ENCODE peak calls at places on chromosomes 12 and 14, in ten cellular contexts. S is HFF-Myc, Q is GM12864, U is HCT116, X is GM23248, R is heart left ventricle, F is epithelial cell of esophagus, Z is lower lobe of right lung, P is lung, T is cardiac muscle cell. L is an unnamed sample.

GRCh38 chr14:21978184-21978998 is 304.8 kb upstream of the OR4E1 start:
- DNase-seq in S (no peak), Q (peak), U (peak), X (peak), R (no peak), F (peak), Z (peak), P (peak), T (peak), L (no peak)

GRCh38 chr14:25848601-25849000 is 749.2 kb downstream of the NOVA1 start:
- DNase-seq in S (no peak), Q (no peak), U (no peak), X (no peak), R (no peak), F (peak), Z (no peak), P (no peak), T (no peak), L (no peak)

GRCh38 chr12:62190921-62191746 is 69.1 kb upstream of the USP15 start:
- DNase-seq in S (no peak), Q (no peak), U (no peak), X (peak), R (peak), F (no peak), Z (peak), P (no peak), T (no peak), L (no peak)

GRCh38 chr14:97887690-97888089 is 1090.5 kb downstream of the VRK1 start:
- DNase-seq in S (no peak), Q (no peak), U (no peak), X (no peak), R (no peak), F (peak), Z (no peak), P (no peak), T (no peak), L (no peak)

GRCh38 chr14:55120466-55121144 is 8.4 kb upstream of the LGALS3 start:
- DNase-seq in S (no peak), Q (no peak), U (no peak), X (no peak), R (no peak), F (no peak), Z (peak), P (no peak), T (peak), L (no peak)

GRCh38 chr12:8709124-8709830 is 11.5 kb downstream of the RIMKLB start:
- DNase-seq in S (no peak), Q (no peak), U (no peak), X (peak), R (no peak), F (no peak), Z (no peak), P (no peak), T (no peak), L (peak)

GRCh38 chr14:65312859-65313258 is 99.7 kb upstream of the FUT8 start:
- DNase-seq in S (no peak), Q (no peak), U (no peak), X (no peak), R (no peak), F (no peak), Z (no peak), P (no peak), T (no peak), L (no peak)

GRCh38 chr14:23829736-23830474 is 123.7 kb upstream of the DHRS4 start:
- DNase-seq in S (peak), Q (no peak), U (peak), X (peak), R (no peak), F (peak), Z (no peak), P (no peak), T (peak), L (peak)

GRCh38 chr14:69318241-69318640 is 58.3 kb downstream of the GALNT16 start:
- DNase-seq in S (no peak), Q (no peak), U (no peak), X (no peak), R (no peak), F (no peak), Z (no peak), P (no peak), T (no peak), L (peak)

GRCh38 chr14:22598896-22599244 is 770 bp downstream of the ABHD4 start:
- DNase-seq in S (no peak), Q (no peak), U (peak), X (peak), R (no peak), F (peak), Z (no peak), P (peak), T (peak), L (peak)

GRCh38 chr14:96056509-96057422 is 17.6 kb downstream of the C14orf132 start:
- DNase-seq in S (no peak), Q (no peak), U (no peak), X (no peak), R (no peak), F (peak), Z (no peak), P (no peak), T (no peak), L (no peak)

GRCh38 chr14:81784084-81784483 is 250.4 kb upstream of the SEL1L start:
- DNase-seq in S (no peak), Q (no peak), U (no peak), X (no peak), R (no peak), F (no peak), Z (no peak), P (no peak), T (no peak), L (peak)

GRCh38 chr14:96071561-96071960 is 32.4 kb downstream of the C14orf132 start:
- DNase-seq in S (no peak), Q (no peak), U (no peak), X (no peak), R (no peak), F (no peak), Z (peak), P (no peak), T (no peak), L (no peak)

GRCh38 chr12:16495196-16495595 is 110.8 kb downstream of the LMO3 start:
- DNase-seq in S (no peak), Q (no peak), U (no peak), X (no peak), R (no peak), F (no peak), Z (no peak), P (no peak), T (no peak), L (no peak)

GRCh38 chr12:53267309-53268008 is 640 bp upstream of the ESPL1 start:
- DNase-seq in S (no peak), Q (no peak), U (no peak), X (peak), R (no peak), F (no peak), Z (no peak), P (no peak), T (no peak), L (peak)

GRCh38 chr14:74221741-74222140 is 17.5 kb upstream of the VSX2 start:
- DNase-seq in S (no peak), Q (no peak), U (no peak), X (no peak), R (no peak), F (no peak), Z (no peak), P (no peak), T (no peak), L (no peak)
- H3K4me3 ChIP-seq in S (no peak), Q (no peak), U (no peak), X (no peak), R (no peak), F (no peak), Z (no peak), P (no peak), T (no peak), L (no peak)

GRCh38 chr12:23887055-23887835 is 62.2 kb downstream of the SOX5 start:
- DNase-seq in S (no peak), Q (no peak), U (no peak), X (no peak), R (no peak), F (peak), Z (no peak), P (no peak), T (peak), L (no peak)
- H3K4me3 ChIP-seq in S (no peak), Q (no peak), U (no peak), X (no peak), R (no peak), F (no peak), Z (no peak), P (no peak), T (no peak), L (no peak)

GRCh38 chr12:18281941-18282340 is 20.6 kb downstream of the PIK3C2G start:
- DNase-seq in S (no peak), Q (no peak), U (no peak), X (no peak), R (no peak), F (no peak), Z (no peak), P (no peak), T (no peak), L (no peak)

GRCh38 chr12:18283776-18284175 is 22.5 kb downstream of the PIK3C2G start:
- DNase-seq in S (no peak), Q (no peak), U (no peak), X (no peak), R (no peak), F (no peak), Z (no peak), P (no peak), T (peak), L (no peak)

GRCh38 chr12:18284461-18284860 is 23.1 kb downstream of the PIK3C2G start:
- DNase-seq in S (no peak), Q (no peak), U (no peak), X (no peak), R (no peak), F (no peak), Z (no peak), P (no peak), T (peak), L (no peak)
- H3K4me3 ChIP-seq in S (no peak), Q (no peak), U (no peak), X (no peak), R (no peak), F (no peak), Z (no peak), P (no peak), T (no peak), L (no peak)

DNA sequence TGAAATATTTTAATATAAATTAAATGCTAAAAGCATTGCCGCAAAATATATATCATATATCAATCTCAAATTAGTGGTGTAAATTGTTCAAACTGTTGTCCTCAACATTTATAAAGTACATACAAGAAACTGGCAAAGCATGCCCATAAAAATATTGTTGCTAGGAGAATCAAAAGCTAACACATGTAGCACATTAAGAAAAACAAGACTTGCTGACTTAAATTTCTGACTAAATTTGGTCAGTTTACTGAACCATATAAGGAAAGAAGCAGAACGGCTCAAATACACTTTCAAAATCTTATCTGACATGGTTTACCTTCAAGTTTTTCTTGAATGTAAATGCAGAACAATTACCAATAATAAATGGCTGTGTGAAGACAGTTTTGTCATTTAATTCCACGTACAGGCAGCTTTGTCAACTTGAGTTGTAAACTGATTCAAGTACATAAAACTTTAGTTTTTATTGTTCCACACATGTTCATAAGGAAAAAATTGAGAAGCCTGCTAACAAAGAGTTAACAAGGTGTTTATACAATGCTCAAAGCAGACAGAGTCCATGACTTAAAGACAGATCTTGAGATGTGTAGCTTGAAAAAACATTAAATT is 50.4 kb downstream of the PPP1R12A start:
- DNase-seq in S (no peak), Q (no peak), U (no peak), X (no peak), R (no peak), F (no peak), Z (no peak), P (no peak), T (no peak), L (no peak)
- H3K4me3 ChIP-seq in S (no peak), Q (no peak), U (no peak), X (no peak), R (no peak), F (no peak), Z (no peak), P (no peak), T (no peak), L (no peak)

GRCh38 chr14:67191768-67192290 is 2.6 kb downstream of the GARIN2 start:
- DNase-seq in S (no peak), Q (no peak), U (no peak), X (peak), R (no peak), F (no peak), Z (no peak), P (no peak), T (no peak), L (no peak)
- H3K4me3 ChIP-seq in S (no peak), Q (no peak), U (no peak), X (peak), R (no peak), F (no peak), Z (no peak), P (no peak), T (no peak), L (no peak)

DNA sequence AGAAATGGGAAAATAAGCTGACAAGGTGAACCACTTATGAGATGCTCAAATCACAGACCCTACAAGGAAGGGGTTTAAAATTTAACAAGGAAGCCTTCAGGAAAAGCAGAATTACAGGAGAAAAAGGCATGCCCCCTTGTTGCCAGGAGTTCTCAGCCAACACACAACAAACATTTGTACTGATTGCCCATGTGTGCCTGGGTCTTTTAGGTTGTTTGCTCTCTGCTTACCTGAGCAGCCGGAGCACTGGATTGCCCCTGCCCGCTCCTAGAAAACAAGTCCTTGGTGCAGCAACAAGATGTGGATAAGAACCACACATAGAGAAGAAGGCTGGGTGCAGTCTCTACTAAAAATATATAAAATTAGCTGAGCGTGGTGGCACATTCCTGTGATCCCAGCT is 3.4 kb downstream of the DRAM1 start:
- DNase-seq in S (no peak), Q (no peak), U (no peak), X (no peak), R (no peak), F (no peak), Z (no peak), P (no peak), T (no peak), L (no peak)
- H3K4me3 ChIP-seq in S (peak), Q (peak), U (no peak), X (no peak), R (no peak), F (no peak), Z (peak), P (no peak), T (no peak), L (no peak)

L was measured in MG63.